ENCODE peak calls at places on chromosomes 3 and 15, in seven cellular contexts. H, Z, R, N, G, E and C are unnamed samples.

GRCh38 chr3:63795438-63795837 is 23.7 kb upstream of the C3orf49 start:
- DNase-seq in H (no peak), Z (no peak), R (no peak), N (no peak), G (no peak), E (no peak), C (no peak)

GRCh38 chr3:46400000-46400734 is 6.7 kb downstream of the CCR5AS start:
- DNase-seq in H (peak), Z (no peak), R (no peak), N (no peak), G (peak), E (no peak), C (no peak)

GRCh38 chr3:11549580-11550140 is 94.1 kb downstream of the VGLL4 start:
- DNase-seq in H (no peak), Z (no peak), R (no peak), N (peak), G (no peak), E (no peak), C (no peak)

GRCh38 chr15:47066386-47066785 is 650.9 kb upstream of the SEMA6D start:
- DNase-seq in H (no peak), Z (no peak), R (no peak), N (no peak), G (no peak), E (no peak), C (no peak)

GRCh38 chr15:60001642-60002527 is 2.2 kb upstream of the FOXB1 start:
- DNase-seq in H (no peak), Z (no peak), R (no peak), N (no peak), G (no peak), E (no peak), C (no peak)

GRCh38 chr15:55774113-55774970 is 31.4 kb upstream of the PRTG start:
- DNase-seq in H (peak), Z (no peak), R (no peak), N (peak), G (peak), E (peak), C (no peak)

GRCh38 chr3:183156266-183156665 is 6.3 kb downstream of the LAMP3 start:
- DNase-seq in H (no peak), Z (no peak), R (no peak), N (no peak), G (no peak), E (no peak), C (no peak)

GRCh38 chr3:46566040-46566631 is at the start of gene LRRC2:
- DNase-seq in H (peak), Z (no peak), R (no peak), N (no peak), G (peak), E (peak), C (peak)

GRCh38 chr15:32781781-32782180 is 64.0 kb downstream of the GREM1 start:
- DNase-seq in H (no peak), Z (no peak), R (no peak), N (no peak), G (no peak), E (no peak), C (no peak)

GRCh38 chr3:49181351-49181750 is 10.0 kb downstream of the KLHDC8B start:
- DNase-seq in H (no peak), Z (no peak), R (no peak), N (no peak), G (no peak), E (no peak), C (no peak)

GRCh38 chr3:56887402-56888025 is 85.8 kb upstream of the ARHGEF3 start:
- DNase-seq in H (no peak), Z (no peak), R (no peak), N (no peak), G (no peak), E (no peak), C (no peak)

GRCh38 chr3:42665050-42665878 is 11.8 kb downstream of the ZBTB47 start:
- DNase-seq in H (no peak), Z (no peak), R (no peak), N (no peak), G (no peak), E (peak), C (no peak)

GRCh38 chr3:161343540-161343939 is 27.8 kb downstream of the SPTSSB start:
- DNase-seq in H (no peak), Z (no peak), R (no peak), N (no peak), G (no peak), E (no peak), C (no peak)

GRCh38 chr3:169613895-169614294 is 49.6 kb downstream of the MECOM start:
- DNase-seq in H (no peak), Z (no peak), R (no peak), N (no peak), G (no peak), E (no peak), C (no peak)

GRCh38 chr3:141302364-141303141 is 65.8 kb upstream of the ZBTB38 start:
- DNase-seq in H (peak), Z (no peak), R (no peak), N (no peak), G (no peak), E (no peak), C (no peak)